ENCODE peak calls at places on chromosomes 13 and 19, in five cellular contexts. A, H, B, Q and C are unnamed samples.
A peak's percentile ranks its signal among the peaks of the same experiment; 100 is the strongest.

GRCh38 chr19:45879055-45879454 is 6.9 kb downstream of the IRF2BP1 start:
- DNase-seq in A (no peak), B (no peak), H (no peak), Q (no peak), C (no peak)

GRCh38 chr19:2194513-2195078 is 30.9 kb downstream of the DOT1L start:
- DNase-seq in B (no peak), H (no peak), A (no peak), Q (no peak), C (no peak)

GRCh38 chr13:110106726-110107125 is 200.2 kb downstream of the COL4A1 start:
- DNase-seq in B (no peak), Q (no peak), H (no peak), A (no peak), C (no peak)

GRCh38 chr13:110420626-110421025 is 113.5 kb downstream of the COL4A2 start:
- DNase-seq in H (no peak), A (no peak), Q (no peak), B (no peak), C (no peak)

GRCh38 chr13:98977568-98978270 is at the start of gene DOCK9:
- DNase-seq in A (peak; percentile 83), Q (peak; percentile 25), H (no peak), B (peak; percentile 74), C (peak; percentile 30)

GRCh38 chr19:39997595-39998216 is 846 bp downstream of the ZNF546 start:
- DNase-seq in Q (no peak), A (no peak), B (no peak), H (peak; percentile 11), C (no peak)

GRCh38 chr13:90416519-90416918 is 931.0 kb upstream of the MIR17HG start:
- DNase-seq in B (peak; percentile 61), Q (peak; percentile 6), H (no peak), A (no peak), C (no peak)

GRCh38 chr13:24097064-24097463 is 63.5 kb upstream of the SPATA13 start:
- DNase-seq in Q (peak; percentile 19), A (no peak), B (no peak), H (no peak), C (no peak)

GRCh38 chr19:58007285-58007684 is 4.7 kb upstream of the ZNF606 start:
- DNase-seq in B (no peak), H (no peak), Q (no peak), A (no peak), C (no peak)

GRCh38 chr13:110610955-110611595 is 4.3 kb upstream of the NAXD start:
- DNase-seq in Q (peak; percentile 23), H (peak; percentile 83), B (no peak), A (no peak), C (no peak)

GRCh38 chr13:99415851-99416331 is 85.4 kb upstream of the TM9SF2 start:
- DNase-seq in H (no peak), B (no peak), Q (no peak), A (no peak), C (no peak)

GRCh38 chr13:33316890-33317289 is 31.3 kb upstream of the STARD13 start:
- DNase-seq in A (no peak), B (no peak), Q (no peak), H (no peak), C (no peak)

GRCh38 chr13:62320129-62320724 is 904.6 kb upstream of the PCDH20 start:
- DNase-seq in Q (peak; percentile 49), B (peak; percentile 24), H (peak; percentile 20), A (no peak), C (no peak)

GRCh38 chr19:36009220-36009619 is 607 bp upstream of the SYNE4 start:
- DNase-seq in Q (peak; percentile 56), B (peak; percentile 40), H (peak; percentile 83), A (peak; percentile 81), C (peak; percentile 30)

GRCh38 chr19:13849277-13849676 is 27.7 kb upstream of the NANOS3 start:
- DNase-seq in H (no peak), B (no peak), A (no peak), Q (peak; percentile 1), C (no peak)

GRCh38 chr19:30742981-30743380 is 370.8 kb downstream of the ZNF536 start:
- DNase-seq in B (no peak), A (no peak), H (no peak), Q (no peak), C (no peak)

DNA sequence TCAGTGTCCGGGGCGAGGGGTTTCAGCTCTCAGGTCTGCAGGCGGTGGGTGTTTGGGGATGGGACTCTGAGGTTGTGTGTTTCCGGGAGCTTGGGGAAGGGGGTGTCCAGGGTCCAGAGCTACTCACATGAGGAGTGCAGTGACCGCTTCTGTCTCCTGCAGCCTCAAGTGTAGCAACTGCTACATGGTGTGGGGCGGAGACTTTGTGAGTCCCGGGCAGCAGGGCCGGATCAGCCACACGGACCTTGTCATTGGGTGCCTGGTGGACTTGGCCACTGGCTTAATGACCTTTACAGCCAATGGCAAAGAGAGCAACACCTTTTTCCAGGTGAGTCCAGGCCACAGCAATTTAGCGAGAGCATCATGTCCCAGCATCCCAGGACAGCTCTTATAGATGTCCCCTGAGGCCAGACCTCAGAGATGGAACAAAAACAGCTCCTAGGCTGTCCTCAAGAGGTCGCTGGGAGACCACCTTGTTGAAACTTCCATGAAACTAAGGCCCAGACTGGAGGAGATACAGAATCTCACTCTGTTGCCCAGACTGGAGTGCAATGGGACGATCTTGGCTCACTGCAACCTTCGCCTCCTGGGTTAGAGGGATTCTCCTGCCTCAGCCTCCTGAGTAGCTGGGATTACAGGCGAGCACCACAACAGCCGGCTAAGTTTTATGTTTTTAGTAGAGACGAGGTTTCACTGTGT is 44.9 kb downstream of the RYR1 start:
- DNase-seq in Q (peak; percentile 30), B (peak; percentile 1), A (no peak), H (no peak), C (no peak)
- TF ChIP-seq CTCF in Q (peak; percentile 35), B (peak; percentile 44), A (no peak), H (no peak), C (peak; percentile 49)

GRCh38 chr19:4976412-4977298 is 7.7 kb downstream of the KDM4B start:
- DNase-seq in B (no peak), Q (peak; percentile 89), A (no peak), H (peak; percentile 64), C (no peak)
- TF ChIP-seq CTCF in B (peak; percentile 62), Q (peak; percentile 84), A (peak; percentile 33), H (peak; percentile 26), C (no peak)

DNA sequence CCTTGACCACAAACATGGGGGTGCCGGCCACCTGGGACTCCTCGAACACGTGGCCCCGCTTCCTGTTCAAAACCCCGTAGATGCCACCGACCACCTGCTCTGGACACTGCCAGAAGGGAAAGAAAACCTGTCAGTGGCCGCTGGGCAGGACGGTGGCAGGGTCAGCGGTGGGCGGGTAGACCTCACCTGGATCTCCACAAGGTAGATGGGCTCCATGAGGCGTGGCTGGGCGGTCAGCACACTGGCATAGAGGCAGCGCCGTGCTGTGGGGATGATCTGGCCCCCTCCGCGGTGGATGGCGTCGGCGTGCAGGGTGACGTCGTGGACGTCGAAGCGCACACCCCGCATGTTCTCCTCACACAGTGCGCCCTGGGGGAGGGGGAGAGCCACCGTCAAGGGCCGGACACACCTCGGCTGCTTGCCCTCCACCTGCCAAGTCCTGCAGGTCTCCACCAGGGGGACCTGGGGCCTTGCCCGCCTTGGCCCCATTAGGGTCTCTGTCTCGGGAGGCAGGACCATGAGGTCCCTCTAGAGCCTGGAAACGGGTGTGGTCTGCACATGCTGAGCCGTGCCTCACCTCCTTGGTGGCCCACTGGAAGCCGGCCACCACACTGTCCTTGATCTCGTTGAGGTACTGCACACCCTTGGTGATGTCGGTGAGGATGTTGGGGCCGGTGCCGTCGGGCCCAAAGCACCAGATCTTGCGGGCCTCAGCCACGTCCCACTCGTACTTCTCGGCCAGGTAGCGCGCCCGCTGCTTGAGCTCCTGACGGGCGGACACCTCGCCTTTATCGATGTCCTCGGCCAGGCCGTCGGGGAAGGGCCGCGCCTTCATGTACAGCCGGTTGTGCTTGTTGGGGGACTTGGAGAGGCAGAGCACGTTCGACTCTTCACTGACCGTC is 6.6 kb upstream of the DAPK3 start:
- DNase-seq in Q (no peak), A (no peak), H (no peak), B (no peak), C (no peak)
- TF ChIP-seq CTCF in Q (no peak), A (no peak), H (no peak), B (peak; percentile 39), C (peak; percentile 39)

GRCh38 chr13:20826810-20827560 is 53.2 kb upstream of the EEF1AKMT1 start:
- DNase-seq in A (no peak), B (no peak), H (no peak), Q (no peak), C (no peak)

GRCh38 chr13:20831254-20831653 is 57.5 kb upstream of the EEF1AKMT1 start:
- DNase-seq in B (no peak), Q (peak; percentile 10), H (no peak), A (no peak), C (no peak)

GRCh38 chr13:20831933-20832332 is 58.2 kb upstream of the EEF1AKMT1 start:
- DNase-seq in Q (no peak), H (no peak), A (no peak), B (no peak), C (no peak)

GRCh38 chr13:20826301-20826700 is 52.5 kb upstream of the EEF1AKMT1 start:
- DNase-seq in A (no peak), H (no peak), Q (no peak), B (no peak), C (no peak)

GRCh38 chr13:20828540-20829364 is 55.0 kb upstream of the EEF1AKMT1 start:
- DNase-seq in Q (peak; percentile 75), A (no peak), B (no peak), H (peak; percentile 50), C (no peak)
- TF ChIP-seq CTCF in Q (peak; percentile 93), A (peak; percentile 74), B (peak; percentile 81), H (peak; percentile 56), C (peak; percentile 82)